ENCODE peak calls at places on chromosome 14, in eight cellular contexts. Z is stimulated activated naive CD4-positive, alpha-beta T cell; B is lower leg skin; X is RPMI8226; J is mesothelial cell of epicardium; U is NCI-H2171 treated with DMSO at 0.1 percent for 48 hours; N is uterus; O is ascending aorta. H is an unnamed sample.

GRCh38 chr14:35401853-35402252 is 2.7 kb downstream of the NFKBIA start:
- DNase-seq in O (no peak), X (no peak), B (no peak), N (peak), Z (peak), J (no peak), U (no peak), H (no peak)

GRCh38 chr14:101458536-101459391 is 102.5 kb upstream of the DIO3 start:
- DNase-seq in B (peak), N (no peak), O (peak), J (peak), Z (no peak), X (no peak), U (peak), H (no peak)

GRCh38 chr14:59069455-59069854 is 119.0 kb upstream of the DAAM1 start:
- DNase-seq in B (no peak), X (no peak), Z (no peak), U (no peak), J (no peak), O (no peak), N (no peak), H (no peak)

GRCh38 chr14:50773632-50774541 is 57.1 kb downstream of the NIN start:
- DNase-seq in Z (peak), J (peak), B (peak), N (no peak), X (peak), U (peak), O (peak), H (no peak)

GRCh38 chr14:84937449-84937848 is 592.5 kb upstream of the FLRT2 start:
- DNase-seq in N (no peak), O (no peak), B (no peak), U (peak), X (no peak), J (no peak), Z (no peak), H (no peak)

GRCh38 chr14:78010688-78011087 is 159.5 kb upstream of the NRXN3 start:
- DNase-seq in X (no peak), Z (no peak), N (no peak), J (no peak), B (no peak), O (no peak), U (no peak), H (no peak)

GRCh38 chr14:103065861-103066260 is 8.5 kb upstream of the CDC42BPB start:
- DNase-seq in U (no peak), Z (no peak), B (no peak), N (no peak), O (no peak), X (no peak), J (no peak), H (no peak)

GRCh38 chr14:24279301-24280186 is 8.1 kb upstream of the RABGGTA start:
- DNase-seq in Z (peak), J (no peak), O (no peak), X (peak), N (no peak), B (no peak), U (no peak), H (peak)

H was measured in central memory CD4-positive, alpha-beta T cell.